ENCODE peak calls at places on chromosomes 4 and X, in six cellular contexts. U is Panc1; O is CD8-positive, alpha-beta T cell; G is prostate gland; P is endodermal cell; A is tibial artery. J is an unnamed sample. For H3K9me3, the result is how much of the 10 kb centered on the place peaks cover.

GRCh38 chr4:174056959-174057358 is 226.5 kb downstream of the FBXO8 start:
- DNase-seq in U (no peak), G (no peak), P (no peak), A (no peak), O (no peak), J (no peak)

GRCh38 chr4:2295535-2296442 is 33.9 kb upstream of the MXD4 start:
- DNase-seq in G (no peak), O (no peak), U (no peak), P (peak), A (peak), J (peak)

GRCh38 chrX:4710618-4711433 is 997.4 kb upstream of the PRKX start:
- DNase-seq in U (no peak), O (no peak), G (no peak), P (peak), A (no peak), J (peak)

GRCh38 chr4:52093466-52093865 is 42.4 kb downstream of the SPATA18 start:
- DNase-seq in P (no peak), A (no peak), G (no peak), U (no peak), O (no peak), J (no peak)

GRCh38 chrX:51894697-51895336 is 1.4 kb downstream of the MAGED1 start:
- DNase-seq in G (no peak), O (no peak), U (no peak), A (peak), P (peak), J (no peak)

GRCh38 chr4:155025762-155026457 is 182.5 kb upstream of the NPY2R start:
- DNase-seq in O (no peak), G (peak), A (no peak), U (no peak), P (peak), J (peak)

GRCh38 chr4:113587640-113588275 is 173.8 kb downstream of the CAMK2D start:
- DNase-seq in A (no peak), U (no peak), O (no peak), P (no peak), G (no peak), J (no peak)

GRCh38 chr4:44740201-44740600 is 13.8 kb upstream of the GNPDA2 start:
- DNase-seq in P (no peak), A (no peak), O (no peak), U (no peak), G (no peak), J (no peak)

GRCh38 chrX:40061871-40062524 is 35.8 kb downstream of the BCOR start:
- DNase-seq in A (no peak), O (no peak), U (no peak), P (peak), G (no peak), J (no peak)

GRCh38 chr4:128854433-128854832 is 44.9 kb downstream of the JADE1 start:
- DNase-seq in G (no peak), P (no peak), U (no peak), O (no peak), A (no peak), J (no peak)

GRCh38 chrX:41276661-41277506 is 57.1 kb upstream of the DDX3X start:
- DNase-seq in O (no peak), G (no peak), P (peak), A (peak), U (no peak), J (no peak)

GRCh38 chrX:9829308-9830267 is 43.4 kb downstream of the SHROOM2 start:
- DNase-seq in U (no peak), O (no peak), A (no peak), P (no peak), G (no peak), J (no peak)

GRCh38 chrX:22136711-22137110 is 104.6 kb downstream of the PHEX start:
- DNase-seq in U (no peak), A (no peak), G (no peak), O (no peak), P (no peak), J (no peak)

GRCh38 chrX:97402903-97403302 is 519.2 kb downstream of the RPA4 start:
- DNase-seq in P (no peak), O (no peak), A (no peak), U (no peak), G (no peak), J (no peak)

GRCh38 chr4:145619639-145619996 is 433 bp downstream of the MMAA start:
- DNase-seq in O (no peak), U (no peak), A (peak), G (peak), P (no peak), J (no peak)

GRCh38 chrX:47573334-47574095 is 8.7 kb upstream of the TIMP1 start:
- DNase-seq in O (no peak), U (no peak), A (no peak), P (peak), G (peak), J (no peak)

GRCh38 chr4:6405417-6405747 is 67.0 kb downstream of the PPP2R2C start:
- DNase-seq in A (no peak), U (no peak), O (no peak), P (peak), G (no peak), J (no peak)

GRCh38 chrX:47623540-47624027 is 3.9 kb upstream of the SYN1 start:
- DNase-seq in U (no peak), A (no peak), G (no peak), P (peak), O (no peak), J (no peak)

GRCh38 chr4:24979554-24979953 is 51.2 kb downstream of the LGI2 start:
- DNase-seq in O (no peak), G (no peak), P (peak), A (peak), U (no peak), J (no peak)

GRCh38 chr4:1723131-1723801 is 1.9 kb downstream of the TACC3 start:
- DNase-seq in G (no peak), O (no peak), P (no peak), A (no peak), U (no peak), J (no peak)

GRCh38 chr4:38233727-38234478 is 273.7 kb downstream of the PTTG2 start:
- DNase-seq in G (no peak), O (no peak), A (no peak), U (no peak), P (no peak), J (no peak)

GRCh38 chr4:30973993-30974392 is 253.8 kb downstream of the PCDH7 start:
- DNase-seq in A (no peak), O (no peak), G (no peak), U (no peak), P (no peak), J (no peak)

GRCh38 chrX:103831342-103831802 is 685 bp downstream of the RAB9B start:
- DNase-seq in A (no peak), U (peak), O (no peak), P (no peak), G (no peak), J (no peak)

GRCh38 chr4:165207431-165208321 is at the start of gene KLHL2:
- DNase-seq in P (peak), G (peak), U (no peak), A (peak), O (peak), J (peak)

GRCh38 chr4:40946652-40947051 is 196.9 kb downstream of the NSUN7 start:
- DNase-seq in U (no peak), G (no peak), A (no peak), O (no peak), P (no peak), J (no peak)

DNA sequence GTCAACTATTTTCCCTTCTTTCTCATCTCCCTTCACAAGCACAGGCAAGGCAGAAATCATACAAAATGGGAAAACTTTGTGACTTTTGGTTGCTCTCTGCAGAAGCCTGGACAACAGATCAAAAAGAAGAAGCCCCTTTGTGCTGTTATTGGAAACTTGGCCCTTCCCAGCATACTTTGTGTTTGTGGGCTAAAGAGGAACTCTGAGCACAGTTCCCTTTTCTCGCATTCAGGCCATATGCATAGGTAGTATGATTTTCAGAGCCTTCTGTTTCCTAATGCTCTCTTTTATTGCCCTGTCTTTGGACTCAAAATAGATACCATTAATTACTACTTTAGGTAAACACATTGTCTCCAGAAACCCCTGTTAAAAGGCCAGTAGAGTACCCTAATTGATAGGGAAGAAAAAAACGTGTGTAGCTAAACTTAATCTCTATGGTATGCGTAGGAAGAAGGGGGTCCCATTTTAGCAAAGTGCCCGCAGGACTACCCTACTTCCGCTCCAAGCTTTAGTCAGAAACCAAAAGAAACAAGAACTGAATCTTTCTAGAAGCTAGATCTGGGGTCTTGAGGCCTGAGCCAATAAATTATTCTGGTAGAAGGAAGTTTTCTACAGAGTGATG is 26.6 kb downstream of the VSIG4 start:
- DNase-seq in P (no peak), A (no peak), U (no peak), O (no peak), G (no peak), J (no peak)
- H3K9me3 ChIP-seq in P (under half), A (under half), U (under half), O (under half), G (under half), J (under half)

GRCh38 chr4:168151313-168151712 is 59.0 kb downstream of the ANXA10 start:
- DNase-seq in G (no peak), O (no peak), U (no peak), P (no peak), A (no peak), J (no peak)

GRCh38 chr4:168154546-168155277 is 62.4 kb downstream of the ANXA10 start:
- DNase-seq in A (no peak), P (no peak), G (no peak), U (no peak), O (no peak), J (no peak)

GRCh38 chr4:168150651-168151050 is 58.3 kb downstream of the ANXA10 start:
- DNase-seq in G (no peak), P (no peak), O (no peak), U (no peak), A (no peak), J (no peak)

GRCh38 chr4:168152837-168153500 is 60.6 kb downstream of the ANXA10 start:
- DNase-seq in U (no peak), P (no peak), O (no peak), G (no peak), A (no peak), J (no peak)

DNA sequence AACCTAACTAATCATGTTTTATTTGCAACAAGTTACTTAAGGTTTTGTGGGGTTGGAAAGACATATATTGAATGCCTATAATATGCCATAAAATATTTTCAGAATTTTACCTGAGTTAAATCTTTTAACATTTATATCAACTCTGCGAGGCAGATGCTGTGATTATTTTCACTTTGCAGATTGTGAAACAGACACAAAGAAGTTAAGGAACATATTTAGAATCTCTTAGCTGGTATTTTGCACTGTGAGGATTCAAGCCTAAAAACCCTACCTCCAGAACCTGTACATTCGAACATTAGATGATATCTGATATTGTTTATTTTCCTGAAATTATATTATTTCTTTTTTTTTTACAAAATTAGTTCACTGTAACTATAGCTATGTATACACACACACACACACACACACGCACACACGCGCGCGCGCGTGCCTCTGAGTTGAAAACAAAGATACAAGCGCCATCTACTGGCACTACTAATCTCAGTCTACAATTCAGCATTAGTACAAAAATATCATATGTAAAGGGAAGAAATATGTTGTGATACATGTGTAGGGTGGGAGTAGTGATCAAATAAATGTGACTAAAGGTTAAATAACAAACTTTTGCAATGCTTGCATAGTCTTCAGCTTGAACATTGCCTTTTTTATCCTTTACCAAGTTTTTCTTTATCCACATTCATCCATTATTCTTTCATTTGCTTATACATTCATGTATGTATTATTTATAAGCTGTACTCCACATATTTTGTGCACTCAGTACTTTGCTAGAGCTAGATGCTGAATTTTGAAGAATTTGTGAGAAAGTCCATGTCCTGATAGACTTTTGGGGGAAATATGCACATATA is 61.5 kb downstream of the ANXA10 start:
- DNase-seq in O (peak), P (peak), U (peak), G (peak), A (peak), J (peak)
- TF ChIP-seq CTCF in O (peak), P (peak), U (peak), G (peak), A (peak), J (peak)

GRCh38 chr4:133147365-133147821 is 1.7 kb upstream of the PCDH10 start:
- DNase-seq in U (no peak), P (peak), O (no peak), G (no peak), A (peak), J (no peak)
- H3K4me3 ChIP-seq in U (no peak), P (peak), O (no peak), G (peak), A (peak), J (peak)

DNA sequence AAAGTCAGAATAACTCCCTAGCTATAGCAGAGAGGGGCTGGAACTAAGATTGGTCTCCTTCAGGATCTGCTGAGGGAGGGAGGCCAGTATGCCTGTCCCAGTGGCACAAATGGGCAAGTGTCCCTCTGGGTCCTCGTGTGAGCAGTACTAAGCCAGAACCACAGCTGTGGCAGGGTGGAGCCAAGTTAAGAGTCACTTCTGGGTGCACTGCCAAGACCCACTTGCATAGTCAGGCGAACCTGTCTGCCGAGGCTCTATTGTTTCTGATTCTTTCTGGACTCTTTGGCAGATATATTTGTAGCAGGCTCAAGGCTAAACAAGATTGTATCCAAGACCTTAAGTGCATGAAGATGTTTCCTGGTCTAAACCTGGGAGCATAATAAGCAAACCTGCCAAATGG is 1123.7 kb upstream of the POU3F4 start:
- DNase-seq in P (no peak), A (no peak), G (peak), U (no peak), O (no peak), J (no peak)
- H3K9me3 ChIP-seq in P (under half), A (under half), G (under half), U (under half), O (under half), J (under half)

GRCh38 chr4:141656031-141656430 is 19.6 kb downstream of the IL15 start:
- DNase-seq in U (no peak), G (no peak), P (no peak), O (no peak), A (no peak), J (no peak)

GRCh38 chr4:141652161-141652778 is 15.9 kb downstream of the IL15 start:
- DNase-seq in U (no peak), O (no peak), P (no peak), A (no peak), G (no peak), J (no peak)

GRCh38 chr4:141657550-141657949 is 21.2 kb downstream of the IL15 start:
- DNase-seq in A (no peak), P (no peak), O (no peak), G (no peak), U (no peak), J (no peak)

GRCh38 chr4:141658316-141658715 is 21.9 kb downstream of the IL15 start:
- DNase-seq in G (no peak), U (no peak), A (no peak), O (no peak), P (no peak), J (no peak)

GRCh38 chr4:141654098-141654497 is 17.7 kb downstream of the IL15 start:
- DNase-seq in U (no peak), O (no peak), G (no peak), P (peak), A (no peak), J (peak)
- TF ChIP-seq CTCF in U (peak), O (no peak), G (no peak), P (peak), A (no peak), J (peak)

GRCh38 chr4:16034010-16034829 is 49.6 kb downstream of the PROM1 start:
- DNase-seq in A (no peak), U (no peak), O (no peak), P (no peak), G (no peak), J (no peak)
- H3K4me3 ChIP-seq in A (peak), U (no peak), O (no peak), P (no peak), G (no peak), J (no peak)

GRCh38 chr4:445410-445809 is 53.5 kb downstream of the ZNF721 start:
- DNase-seq in U (no peak), A (no peak), P (no peak), O (no peak), G (no peak), J (no peak)
- H3K9me3 ChIP-seq in U (half or more), A (half or more), P (half or more), O (half or more), G (under half), J (half or more)

DNA sequence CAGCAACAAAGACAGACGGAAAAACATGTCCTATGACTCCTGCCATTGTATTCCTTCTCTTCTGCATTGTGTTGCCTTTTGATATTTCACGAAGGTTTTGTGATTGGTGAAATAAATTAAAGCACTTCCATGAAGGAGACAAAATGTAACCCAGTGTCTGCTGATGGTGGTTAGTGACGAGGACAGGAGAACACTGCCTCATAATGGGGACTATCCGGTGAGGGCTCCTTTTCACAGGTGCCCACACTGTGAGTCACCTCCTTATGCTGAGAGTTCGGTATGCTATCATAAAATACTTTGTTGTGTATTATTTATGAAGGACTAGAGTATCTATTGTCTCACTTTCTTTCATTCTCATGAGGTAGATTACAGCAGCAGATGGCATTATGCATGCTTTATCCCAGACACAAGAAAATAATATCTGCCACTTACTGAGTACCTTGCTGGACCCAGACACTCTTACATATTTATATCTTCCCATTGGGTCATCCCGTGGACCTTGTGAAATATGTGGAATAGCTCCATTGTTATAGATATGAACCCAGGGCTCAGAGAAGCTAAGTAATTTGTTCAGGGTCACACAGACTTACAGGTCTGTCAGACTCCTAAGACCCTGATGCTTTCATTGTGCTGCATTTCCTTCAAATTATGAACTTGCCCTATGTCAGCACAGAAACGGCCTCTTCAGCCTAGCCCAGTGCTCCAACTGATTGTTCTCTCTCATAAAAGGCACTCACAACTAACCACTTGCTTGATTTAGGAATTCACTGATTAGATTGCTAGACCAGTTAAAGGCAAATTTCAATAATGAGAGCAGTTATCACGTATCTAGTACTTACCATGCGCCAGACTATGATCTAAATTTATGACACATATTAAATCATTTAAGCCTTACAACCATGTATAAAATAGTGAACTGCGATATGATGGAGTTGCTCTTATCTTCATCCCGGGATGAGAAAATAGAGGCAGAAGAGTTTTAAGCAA is 31.2 kb downstream of the PLS3 start:
- DNase-seq in O (no peak), G (no peak), P (peak), A (no peak), U (no peak), J (no peak)
- TF ChIP-seq CTCF in O (no peak), G (no peak), P (no peak), A (no peak), U (no peak), J (no peak)

DNA sequence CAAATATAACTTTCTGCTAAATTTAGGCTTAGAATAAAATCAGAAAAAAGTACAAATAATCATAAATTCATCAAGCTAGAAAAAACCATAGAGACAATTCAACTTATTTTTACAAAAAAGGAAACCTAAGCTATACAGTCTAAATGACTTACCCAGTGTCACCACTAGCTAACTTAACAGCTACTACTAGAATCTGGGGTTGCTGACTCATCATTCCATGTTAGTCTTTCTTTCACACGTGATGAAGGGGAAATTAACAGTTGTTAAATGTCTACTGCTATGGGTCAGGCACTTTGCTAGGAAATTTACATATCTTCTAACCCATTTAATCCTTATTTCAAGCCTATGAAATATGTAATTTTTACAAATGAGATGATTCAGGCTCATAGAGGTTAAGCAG is 349.3 kb upstream of the GALNT7 start:
- DNase-seq in O (no peak), P (no peak), U (no peak), G (no peak), A (no peak), J (no peak)
- H3K4me3 ChIP-seq in O (no peak), P (no peak), U (no peak), G (no peak), A (no peak), J (no peak)

DNA sequence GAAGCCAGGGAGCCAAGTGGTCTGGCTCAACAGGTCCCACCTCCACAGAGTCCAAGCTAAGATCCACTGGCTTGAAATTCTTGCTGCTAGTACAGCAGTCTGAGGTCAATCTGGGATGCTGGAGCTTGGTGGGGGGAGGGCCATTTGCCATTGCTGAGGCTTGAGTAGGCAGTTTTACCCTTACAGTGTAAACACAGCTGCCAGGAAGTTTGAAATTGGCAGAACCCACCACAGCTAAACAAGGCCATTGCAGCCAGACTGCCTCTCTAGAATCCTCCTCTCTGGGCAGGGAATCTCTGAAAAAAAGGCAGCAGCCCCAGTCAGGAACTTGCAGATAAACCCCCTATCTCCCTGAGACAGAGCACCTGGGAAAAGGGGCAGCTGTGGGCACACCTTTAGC is 84.9 kb downstream of the EDA2R start:
- DNase-seq in G (no peak), O (no peak), A (no peak), U (no peak), P (no peak), J (no peak)
- H3K9me3 ChIP-seq in G (under half), O (under half), A (under half), U (under half), P (under half), J (under half)

J was measured in WERI-Rb-1.